ENCODE peak calls at places on chromosomes 2 and 18, in four cellular contexts. J, L, A and P are unnamed samples.

GRCh38 chr18:50079571-50080295 is 115.2 kb downstream of the MYO5B start:
- DNase-seq in J (peak), L (no peak), A (no peak), P (no peak)

GRCh38 chr2:16664052-16664731 is 1.4 kb downstream of the CYRIA start:
- DNase-seq in J (peak), L (peak), A (peak), P (peak)

GRCh38 chr2:17495590-17495989 is 22.6 kb downstream of the RAD51AP2 start:
- DNase-seq in J (no peak), L (no peak), A (no peak), P (no peak)

GRCh38 chr2:237171396-237171795 is 85.7 kb downstream of the COPS8 start:
- DNase-seq in J (no peak), L (no peak), A (peak), P (peak)

GRCh38 chr2:50344509-50345106 is 687.3 kb downstream of the NRXN1 start:
- DNase-seq in J (no peak), L (no peak), A (no peak), P (no peak)

GRCh38 chr2:142777742-142778141 is 99.7 kb upstream of the KYNU start:
- DNase-seq in J (no peak), L (no peak), A (no peak), P (no peak)

GRCh38 chr2:128169497-128169896 is 78.5 kb downstream of the UGGT1 start:
- DNase-seq in J (no peak), L (no peak), A (no peak), P (no peak)

GRCh38 chr2:217981084-217981730 is 21.6 kb downstream of the TNS1 start:
- DNase-seq in J (no peak), L (no peak), A (no peak), P (no peak)

GRCh38 chr2:96105994-96106393 is 10.4 kb downstream of the ADRA2B start:
- DNase-seq in J (no peak), L (no peak), A (no peak), P (no peak)

GRCh38 chr2:71937401-71937800 is 210.3 kb downstream of the CYP26B1 start:
- DNase-seq in J (no peak), L (no peak), A (no peak), P (no peak)

GRCh38 chr2:38528008-38528442 is 74.7 kb downstream of the HNRNPLL start:
- DNase-seq in J (peak), L (peak), A (no peak), P (peak)

GRCh38 chr2:177796011-177796410 is 276.6 kb downstream of the PDE11A start:
- DNase-seq in J (no peak), L (no peak), A (no peak), P (no peak)

GRCh38 chr2:28530785-28531184 is 34.9 kb downstream of the PLB1 start:
- DNase-seq in J (no peak), L (no peak), A (no peak), P (no peak)

GRCh38 chr18:26941608-26942007 is 76.1 kb upstream of the AQP4 start:
- DNase-seq in J (no peak), L (no peak), A (no peak), P (no peak)

GRCh38 chr2:86622409-86622877 is 1.2 kb downstream of the RNF103 start:
- DNase-seq in J (peak), L (peak), A (no peak), P (peak)

GRCh38 chr18:36714476-36714875 is 114.3 kb downstream of the TPGS2 start:
- DNase-seq in J (no peak), L (no peak), A (no peak), P (no peak)

GRCh38 chr2:197799072-197799471 is 5.3 kb upstream of the PLCL1 start:
- DNase-seq in J (no peak), L (no peak), A (no peak), P (no peak)

GRCh38 chr2:201264472-201265173 is 4.3 kb downstream of the CASP8 start:
- DNase-seq in J (no peak), L (no peak), A (no peak), P (no peak)

GRCh38 chr2:132719480-132719879 is 49.5 kb upstream of the LYPD1 start:
- DNase-seq in J (no peak), L (no peak), A (no peak), P (no peak)

GRCh38 chr2:63364866-63365265 is 223.4 kb downstream of the WDPCP start:
- DNase-seq in J (no peak), L (no peak), A (no peak), P (no peak)

GRCh38 chr2:169221745-169222369 is 140.5 kb downstream of the LRP2 start:
- DNase-seq in J (no peak), L (no peak), A (no peak), P (no peak)

GRCh38 chr2:136281281-136282117 is 163.6 kb upstream of the CXCR4 start:
- DNase-seq in J (no peak), L (peak), A (no peak), P (no peak)

GRCh38 chr2:216151313-216152030 is 42.3 kb downstream of the XRCC5 start:
- DNase-seq in J (no peak), L (no peak), A (no peak), P (no peak)

GRCh38 chr2:231134910-231135650 is 10.2 kb upstream of the HTR2B start:
- DNase-seq in J (no peak), L (no peak), A (no peak), P (no peak)

GRCh38 chr2:172698041-172698863 is 37.4 kb upstream of the RAPGEF4 start:
- DNase-seq in J (no peak), L (no peak), A (peak), P (peak)

GRCh38 chr2:216319771-216320170 is 52.5 kb downstream of the MARCHF4 start:
- DNase-seq in J (no peak), L (no peak), A (peak), P (no peak)

GRCh38 chr18:23071285-23071684 is 64.0 kb upstream of the CABLES1 start:
- DNase-seq in J (peak), L (peak), A (no peak), P (no peak)

GRCh38 chr2:118197011-118197695 is 108.9 kb downstream of the INSIG2 start:
- DNase-seq in J (no peak), L (no peak), A (no peak), P (peak)

GRCh38 chr2:29014331-29014730 is 33.2 kb downstream of the TOGARAM2 start:
- DNase-seq in J (no peak), L (peak), A (no peak), P (no peak)

GRCh38 chr18:59799383-59800015 is 100.3 kb upstream of the PMAIP1 start:
- DNase-seq in J (no peak), L (no peak), A (no peak), P (no peak)

GRCh38 chr2:44257781-44258180 is 17.5 kb upstream of the SLC3A1 start:
- DNase-seq in J (no peak), L (no peak), A (no peak), P (no peak)

GRCh38 chr2:100561191-100561590 is 1.6 kb upstream of the PDCL3 start:
- DNase-seq in J (no peak), L (no peak), A (no peak), P (no peak)